ENCODE peak calls at places on chromosome 5, in seven cellular contexts. X is iPS DF 19.7; H is EL; K is GM03348; F is activated CD8-positive, alpha-beta memory T cell treated with anti-CD3 and anti-CD28 coated beads, Interleukin-2, amount 50 U/mL, for 4 hours; J is HT1080; I is AG09309. C is an unnamed sample.

GRCh38 chr5:142618125-142618524 is 67.8 kb downstream of the FGF1 start:
- DNase-seq in H (peak; percentile 88), J (peak; percentile 90), I (no peak), F (no peak), X (no peak), K (peak; percentile 61), C (no peak)

GRCh38 chr5:85628153-85628552 is 989.6 kb upstream of the COX7C start:
- DNase-seq in H (no peak), J (no peak), X (no peak), F (no peak), I (no peak), K (no peak), C (no peak)

GRCh38 chr5:176680226-176680563 is 32.9 kb downstream of the TSPAN17 start:
- DNase-seq in F (no peak), K (no peak), J (no peak), X (no peak), H (no peak), I (no peak), C (no peak)

GRCh38 chr5:62606878-62607277 is 28.3 kb downstream of the LRRC70 start:
- DNase-seq in F (no peak), I (no peak), K (peak; percentile 31), X (no peak), H (no peak), J (no peak), C (no peak)

GRCh38 chr5:10552183-10553143 is 11.4 kb upstream of the ANKRD33B start:
- DNase-seq in H (peak; percentile 38), F (no peak), I (no peak), K (no peak), X (no peak), J (peak; percentile 75), C (no peak)

GRCh38 chr5:146732966-146733365 is 145.6 kb downstream of the PPP2R2B start:
- DNase-seq in I (no peak), F (no peak), H (no peak), K (no peak), J (no peak), X (no peak), C (no peak)

GRCh38 chr5:154058055-154059038 is 19.6 kb downstream of the MFAP3 start:
- DNase-seq in H (no peak), F (no peak), I (no peak), J (peak; percentile 18), X (no peak), K (no peak), C (no peak)

GRCh38 chr5:178351221-178351825 is 118.7 kb upstream of the PHYKPL start:
- DNase-seq in X (no peak), F (no peak), H (no peak), K (no peak), J (no peak), I (no peak), C (no peak)

GRCh38 chr5:80961376-80962281 is 1.5 kb downstream of the RASGRF2 start:
- DNase-seq in H (no peak), K (no peak), J (peak; percentile 38), F (peak; percentile 51), I (no peak), X (no peak), C (no peak)

GRCh38 chr5:56045469-56045868 is 50.7 kb upstream of the IL6ST start:
- DNase-seq in X (no peak), I (no peak), H (no peak), J (no peak), K (no peak), F (no peak), C (no peak)

GRCh38 chr5:107769531-107769930 is 98.8 kb upstream of the EFNA5 start:
- DNase-seq in X (no peak), K (no peak), J (no peak), H (no peak), I (no peak), F (no peak), C (no peak)

GRCh38 chr5:151615431-151615830 is 24.3 kb upstream of the FAT2 start:
- DNase-seq in F (no peak), J (peak; percentile 58), I (no peak), H (no peak), K (no peak), X (no peak), C (no peak)

GRCh38 chr5:89457411-89458329 is 574.7 kb upstream of the MEF2C start:
- DNase-seq in H (peak; percentile 0), I (peak; percentile 44), J (peak; percentile 96), K (peak; percentile 56), X (no peak), F (no peak), C (no peak)

C was measured in iPS DF 6.9.